ENCODE peak calls at places on chromosomes 5 and 9, in four cellular contexts. One of them, this sample, is unnamed. For H3K4me1 and H3K27me3, the result is how much of the 10 kb centered on the place peaks cover.

GRCh38 chr5:54985301-54986268 is at the start of gene ESM1:
- DNase-seq in SJSA1: peak
- DNase-seq in Peyer's patch: no peak
- DNase-seq in aorta: peak
- DNase-seq in this sample: no peak

GRCh38 chr5:77606279-77606678 is 32.2 kb downstream of the OTP start:
- DNase-seq in SJSA1: no peak
- DNase-seq in aorta: no peak
- DNase-seq in Peyer's patch: no peak
- DNase-seq in this sample: no peak

GRCh38 chr9:136671646-136672430 is 9.1 kb downstream of the EGFL7 start:
- DNase-seq in Peyer's patch: no peak
- DNase-seq in aorta: no peak
- DNase-seq in SJSA1: no peak
- DNase-seq in this sample: peak

GRCh38 chr5:159971931-159972461 is 36.9 kb upstream of the TTC1 start:
- DNase-seq in aorta: no peak
- DNase-seq in SJSA1: no peak
- DNase-seq in Peyer's patch: no peak
- DNase-seq in this sample: no peak

GRCh38 chr5:180116441-180117377 is 45.1 kb upstream of the RNF130 start:
- DNase-seq in aorta: no peak
- DNase-seq in SJSA1: no peak
- DNase-seq in Peyer's patch: no peak
- DNase-seq in this sample: no peak

GRCh38 chr9:138047469-138048040 is 170.0 kb downstream of the CACNA1B start:
- DNase-seq in Peyer's patch: peak
- DNase-seq in SJSA1: peak
- DNase-seq in aorta: no peak
- DNase-seq in this sample: no peak

GRCh38 chr5:124302504-124302903 is 443.9 kb downstream of the ZNF608 start:
- DNase-seq in Peyer's patch: no peak
- DNase-seq in SJSA1: no peak
- DNase-seq in aorta: no peak
- DNase-seq in this sample: no peak

GRCh38 chr5:62083661-62084060 is 222.3 kb upstream of the KIF2A start:
- DNase-seq in SJSA1: no peak
- DNase-seq in aorta: no peak
- DNase-seq in Peyer's patch: no peak
- DNase-seq in this sample: no peak

GRCh38 chr5:151110122-151110681 is 29.4 kb upstream of the TNIP1 start:
- DNase-seq in aorta: no peak
- DNase-seq in Peyer's patch: no peak
- DNase-seq in SJSA1: no peak
- DNase-seq in this sample: no peak

GRCh38 chr5:112420111-112420864 is 1.2 kb upstream of the EPB41L4A start:
- DNase-seq in SJSA1: peak
- DNase-seq in aorta: peak
- DNase-seq in Peyer's patch: peak
- DNase-seq in this sample: peak

GRCh38 chr9:126677188-126678084 is 63.7 kb downstream of the LMX1B start:
- DNase-seq in aorta: no peak
- DNase-seq in Peyer's patch: no peak
- DNase-seq in SJSA1: no peak
- DNase-seq in this sample: no peak

GRCh38 chr5:23147625-23148024 is 294.5 kb upstream of the CDH12 start:
- DNase-seq in Peyer's patch: no peak
- DNase-seq in aorta: no peak
- DNase-seq in SJSA1: no peak
- DNase-seq in this sample: no peak

GRCh38 chr9:135590486-135591079 is 29.0 kb downstream of the PAEP start:
- DNase-seq in aorta: no peak
- DNase-seq in SJSA1: no peak
- DNase-seq in Peyer's patch: no peak
- DNase-seq in this sample: no peak

GRCh38 chr5:65774346-65774745 is 52.3 kb downstream of the NLN start:
- DNase-seq in Peyer's patch: no peak
- DNase-seq in SJSA1: peak
- DNase-seq in aorta: no peak
- DNase-seq in this sample: no peak

GRCh38 chr5:102554728-102555127 is 55.9 kb upstream of the SLCO6A1 start:
- DNase-seq in SJSA1: no peak
- DNase-seq in Peyer's patch: no peak
- DNase-seq in aorta: no peak
- DNase-seq in this sample: no peak

GRCh38 chr5:310516-310915 is 11.0 kb upstream of the AHRR start:
- DNase-seq in aorta: no peak
- DNase-seq in Peyer's patch: no peak
- DNase-seq in SJSA1: no peak
- DNase-seq in this sample: no peak

GRCh38 chr5:163362806-163363788 is 74.3 kb upstream of the CCNG1 start:
- DNase-seq in Peyer's patch: no peak
- DNase-seq in SJSA1: no peak
- DNase-seq in aorta: no peak
- DNase-seq in this sample: no peak

GRCh38 chr9:106885451-106885850 is 22.5 kb downstream of the ZNF462 start:
- DNase-seq in SJSA1: no peak
- DNase-seq in aorta: no peak
- DNase-seq in Peyer's patch: no peak
- DNase-seq in this sample: no peak

GRCh38 chr9:117073539-117074336 is 341.1 kb downstream of the ASTN2 start:
- DNase-seq in SJSA1: no peak
- DNase-seq in aorta: no peak
- DNase-seq in Peyer's patch: no peak
- DNase-seq in this sample: no peak

GRCh38 chr5:180438785-180439780 is 55.1 kb upstream of the CNOT6 start:
- DNase-seq in SJSA1: no peak
- DNase-seq in aorta: no peak
- DNase-seq in Peyer's patch: no peak
- DNase-seq in this sample: no peak

GRCh38 chr9:131736440-131736839 is 3.4 kb downstream of the RAPGEF1 start:
- DNase-seq in aorta: no peak
- DNase-seq in Peyer's patch: peak
- DNase-seq in SJSA1: no peak
- DNase-seq in this sample: no peak

GRCh38 chr9:130331573-130331972 is 66.0 kb downstream of the HMCN2 start:
- DNase-seq in aorta: no peak
- DNase-seq in SJSA1: no peak
- DNase-seq in Peyer's patch: peak
- DNase-seq in this sample: peak

GRCh38 chr5:154756871-154757646 is 1.9 kb downstream of the LARP1 start:
- DNase-seq in aorta: peak
- DNase-seq in SJSA1: peak
- DNase-seq in Peyer's patch: peak
- DNase-seq in this sample: peak

GRCh38 chr9:77649109-77649812 is 1.1 kb upstream of the GNA14 start:
- DNase-seq in Peyer's patch: no peak
- DNase-seq in aorta: no peak
- DNase-seq in SJSA1: no peak
- DNase-seq in this sample: no peak

GRCh38 chr9:92639124-92639523 is 30.8 kb downstream of the IPPK start:
- DNase-seq in aorta: no peak
- DNase-seq in SJSA1: no peak
- DNase-seq in Peyer's patch: no peak
- DNase-seq in this sample: no peak

GRCh38 chr5:20109326-20109725 is 121.3 kb upstream of the CDH18 start:
- DNase-seq in SJSA1: no peak
- DNase-seq in aorta: no peak
- DNase-seq in Peyer's patch: no peak
- DNase-seq in this sample: no peak

GRCh38 chr5:103620851-103621547 is 58.4 kb upstream of the NUDT12 start:
- DNase-seq in Peyer's patch: no peak
- DNase-seq in aorta: no peak
- DNase-seq in SJSA1: no peak
- DNase-seq in this sample: no peak

GRCh38 chr5:159937580-159937979 is 21.3 kb downstream of the ADRA1B start:
- DNase-seq in Peyer's patch: no peak
- DNase-seq in SJSA1: no peak
- DNase-seq in aorta: no peak
- DNase-seq in this sample: no peak

GRCh38 chr5:177147239-177147638 is 13.7 kb downstream of the NSD1 start:
- DNase-seq in SJSA1: no peak
- DNase-seq in Peyer's patch: no peak
- DNase-seq in aorta: no peak
- DNase-seq in this sample: no peak

GRCh38 chr5:121987685-121988073 is 25.9 kb downstream of the SRFBP1 start:
- DNase-seq in Peyer's patch: no peak
- DNase-seq in aorta: no peak
- DNase-seq in SJSA1: no peak
- DNase-seq in this sample: no peak

GRCh38 chr5:113281194-113281593 is 153.6 kb downstream of the TSSK1B start:
- DNase-seq in Peyer's patch: no peak
- DNase-seq in aorta: no peak
- DNase-seq in SJSA1: no peak
- DNase-seq in this sample: no peak

GRCh38 chr9:12272471-12273072 is 420.6 kb upstream of the TYRP1 start:
- DNase-seq in aorta: no peak
- DNase-seq in Peyer's patch: no peak
- DNase-seq in SJSA1: no peak
- DNase-seq in this sample: no peak

GRCh38 chr5:140292212-140293040 is 10.5 kb downstream of the PFDN1 start:
- DNase-seq in aorta: no peak
- DNase-seq in SJSA1: no peak
- DNase-seq in Peyer's patch: no peak
- DNase-seq in this sample: no peak

GRCh38 chr5:66807743-66808142 is 211.6 kb downstream of the MAST4 start:
- DNase-seq in aorta: no peak
- DNase-seq in Peyer's patch: no peak
- DNase-seq in SJSA1: no peak
- DNase-seq in this sample: no peak

GRCh38 chr5:32504923-32505596 is 60.5 kb upstream of the ZFR start:
- DNase-seq in Peyer's patch: no peak
- DNase-seq in SJSA1: peak
- DNase-seq in aorta: peak
- DNase-seq in this sample: peak

GRCh38 chr9:99466787-99467186 is 244.7 kb downstream of the SEC61B start:
- DNase-seq in aorta: no peak
- DNase-seq in Peyer's patch: no peak
- DNase-seq in SJSA1: no peak
- DNase-seq in this sample: no peak

GRCh38 chr9:99471033-99471432 is 249.0 kb downstream of the SEC61B start:
- DNase-seq in aorta: no peak
- DNase-seq in Peyer's patch: no peak
- DNase-seq in SJSA1: no peak
- DNase-seq in this sample: no peak

GRCh38 chr9:99472916-99473245 is 250.8 kb downstream of the SEC61B start:
- DNase-seq in aorta: no peak
- DNase-seq in SJSA1: no peak
- DNase-seq in Peyer's patch: no peak
- DNase-seq in this sample: no peak

GRCh38 chr9:99474186-99474585 is 252.1 kb downstream of the SEC61B start:
- DNase-seq in aorta: no peak
- DNase-seq in Peyer's patch: no peak
- DNase-seq in SJSA1: no peak
- DNase-seq in this sample: peak

DNA sequence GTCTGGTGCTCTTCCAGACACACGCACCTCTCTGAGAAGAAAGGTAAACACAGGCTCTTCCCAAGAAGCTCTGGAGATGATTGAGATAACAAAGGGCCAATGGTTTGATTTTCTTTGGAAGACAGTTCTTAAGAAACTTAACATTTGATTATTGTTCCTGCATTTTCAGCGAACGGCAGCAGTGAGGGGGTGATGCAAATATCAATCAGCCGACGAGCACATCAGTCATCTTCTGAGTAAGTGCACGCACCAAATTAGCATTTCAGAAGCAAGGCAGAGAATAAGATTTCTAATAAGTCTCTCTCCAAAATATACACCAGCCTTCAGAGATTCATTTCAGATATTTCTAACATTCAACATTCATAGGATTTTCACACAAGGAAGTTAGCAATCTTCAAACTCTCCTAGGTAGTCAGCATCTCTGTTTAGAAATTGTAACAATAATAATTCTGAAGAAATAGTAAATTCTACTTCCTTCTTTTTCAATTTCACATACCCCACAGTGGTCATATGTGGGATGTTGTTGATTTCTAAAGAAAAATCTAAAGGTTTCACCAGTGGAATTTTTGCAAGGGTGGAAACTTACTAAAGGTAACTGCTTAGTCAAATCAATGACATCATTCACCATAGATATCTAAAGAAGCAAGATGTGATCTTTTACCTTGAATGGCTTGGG is 250.3 kb downstream of the SEC61B start:
- DNase-seq in SJSA1: no peak
- DNase-seq in aorta: no peak
- DNase-seq in Peyer's patch: no peak
- DNase-seq in this sample: no peak
- H3K4me1 ChIP-seq in SJSA1: under half
- H3K4me1 ChIP-seq in aorta: under half
- H3K4me1 ChIP-seq in Peyer's patch: under half
- H3K4me1 ChIP-seq in this sample: under half

DNA sequence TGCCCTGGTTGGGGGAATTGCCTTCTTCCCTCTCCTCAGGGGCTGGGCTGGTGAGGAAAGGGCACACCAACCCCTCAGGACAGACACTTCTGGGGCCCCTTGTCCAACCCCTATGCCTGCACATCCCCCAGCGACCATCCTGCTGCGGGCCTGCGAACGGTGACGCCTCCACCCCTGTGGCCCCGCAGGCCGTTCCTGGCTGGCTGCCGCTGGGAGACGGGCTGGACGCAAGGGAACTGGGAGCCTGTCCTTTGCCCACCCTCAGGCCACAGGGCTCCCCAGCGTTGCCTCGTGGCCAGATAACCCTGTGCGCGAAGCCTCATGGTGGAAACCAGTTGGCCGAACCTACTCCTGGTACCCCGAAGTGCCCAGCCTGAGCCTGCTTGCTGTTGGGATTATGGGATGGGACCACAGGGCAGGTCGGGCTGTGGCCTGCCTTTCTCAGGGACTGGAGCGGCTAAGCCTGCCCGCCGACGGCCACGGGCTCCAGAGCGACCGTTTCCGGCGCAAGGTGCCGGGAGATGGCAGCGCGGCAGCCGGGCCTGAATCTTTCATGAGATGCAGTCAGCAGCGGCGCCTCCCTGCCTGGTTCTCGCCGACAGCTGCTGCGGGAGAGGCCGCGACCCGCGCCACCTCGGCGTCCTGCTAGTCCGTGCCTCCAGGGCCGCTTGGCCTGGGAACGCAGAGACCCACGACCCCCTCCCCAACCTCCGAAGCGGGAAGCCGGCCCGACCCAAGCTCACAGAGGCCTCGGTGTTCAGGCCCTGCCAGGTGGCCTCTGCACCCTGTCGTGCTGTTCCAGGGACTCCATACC is 6.5 kb upstream of the PITX1 start:
- DNase-seq in Peyer's patch: no peak
- DNase-seq in aorta: no peak
- DNase-seq in SJSA1: no peak
- DNase-seq in this sample: no peak
- H3K27me3 ChIP-seq in Peyer's patch: under half
- H3K27me3 ChIP-seq in aorta: under half
- H3K27me3 ChIP-seq in SJSA1: under half
- H3K27me3 ChIP-seq in this sample: half or more

GRCh38 chr5:95621839-95622629 is 2.1 kb downstream of the GPR150 start:
- DNase-seq in Peyer's patch: no peak
- DNase-seq in aorta: no peak
- DNase-seq in SJSA1: no peak
- DNase-seq in this sample: no peak
- H3K4me1 ChIP-seq in Peyer's patch: under half
- H3K4me1 ChIP-seq in aorta: under half
- H3K4me1 ChIP-seq in SJSA1: under half
- H3K4me1 ChIP-seq in this sample: under half

GRCh38 chr5:35357973-35358372 is 127.7 kb upstream of the PRLR start:
- DNase-seq in aorta: no peak
- DNase-seq in Peyer's patch: no peak
- DNase-seq in SJSA1: no peak
- DNase-seq in this sample: no peak
- H3K27me3 ChIP-seq in aorta: under half
- H3K27me3 ChIP-seq in Peyer's patch: under half
- H3K27me3 ChIP-seq in SJSA1: under half
- H3K27me3 ChIP-seq in this sample: under half

This sample was measured in heart right ventricle.